ENCODE peak calls at places on chromosome 3, in six cellular contexts. U is NCI-H1105 treated with DMSO at 0.1 percent for 48 hours, N is HS-27A, G is NCI-H2081 treated with DMSO at 0.1 percent for 48 hours, W is BE2C, B is sciatic nerve. J is an unnamed sample.

GRCh38 chr3:119220198-119220597 is 20.5 kb downstream of the B4GALT4 start:
- DNase-seq in B (no peak), U (no peak), N (no peak), W (no peak), G (no peak), J (no peak)

GRCh38 chr3:119352863-119353527 is 58.8 kb downstream of the ARHGAP31 start:
- DNase-seq in N (no peak), B (no peak), U (no peak), W (no peak), G (no peak), J (no peak)

GRCh38 chr3:132898131-132898530 is 140.1 kb upstream of the TMEM108 start:
- DNase-seq in G (no peak), B (no peak), U (no peak), N (no peak), W (no peak), J (no peak)

GRCh38 chr3:196989721-196990262 is 21.2 kb upstream of the PIGZ start:
- DNase-seq in B (peak), U (no peak), G (no peak), W (no peak), N (no peak), J (no peak)

GRCh38 chr3:169607909-169608308 is 55.6 kb downstream of the MECOM start:
- DNase-seq in B (no peak), U (peak), W (no peak), G (no peak), N (no peak), J (no peak)

GRCh38 chr3:52633786-52634185 is 51.9 kb downstream of the PBRM1 start:
- DNase-seq in B (no peak), U (no peak), G (no peak), N (no peak), W (no peak), J (no peak)

GRCh38 chr3:64150527-64151238 is 74.6 kb downstream of the PRICKLE2 start:
- DNase-seq in N (no peak), G (no peak), B (no peak), W (peak), U (peak), J (no peak)

GRCh38 chr3:18667552-18667951 is 242.4 kb upstream of the SATB1 start:
- DNase-seq in N (no peak), B (no peak), G (no peak), W (no peak), U (no peak), J (no peak)

GRCh38 chr3:119019767-119020518 is 14.7 kb downstream of the IGSF11 start:
- DNase-seq in U (no peak), W (no peak), B (no peak), G (no peak), N (no peak), J (no peak)

GRCh38 chr3:24177201-24177600 is 232.1 kb downstream of the NR1D2 start:
- DNase-seq in W (no peak), N (no peak), B (no peak), U (no peak), G (no peak), J (no peak)

GRCh38 chr3:8663177-8664061 is 18.8 kb upstream of the SSUH2 start:
- DNase-seq in W (peak), U (peak), N (peak), G (no peak), B (peak), J (peak)

GRCh38 chr3:153028336-153028735 is 133.7 kb upstream of the RAP2B start:
- DNase-seq in N (no peak), G (no peak), U (no peak), W (no peak), B (no peak), J (no peak)

GRCh38 chr3:109803274-109803673 is 465.9 kb upstream of the DPPA4 start:
- DNase-seq in G (no peak), W (no peak), U (no peak), N (no peak), B (no peak), J (no peak)

GRCh38 chr3:88032245-88032644 is 26.6 kb downstream of the CGGBP1 start:
- DNase-seq in U (no peak), G (no peak), N (no peak), B (no peak), W (no peak), J (no peak)

GRCh38 chr3:51353566-51354140 is 31.4 kb upstream of the MANF start:
- DNase-seq in U (no peak), G (no peak), W (no peak), N (no peak), B (no peak), J (no peak)

GRCh38 chr3:87228316-87228715 is 1.2 kb downstream of the CHMP2B start:
- DNase-seq in B (no peak), N (peak), U (no peak), W (no peak), G (no peak), J (no peak)

GRCh38 chr3:148006508-148006907 is 597.3 kb downstream of the ZIC1 start:
- DNase-seq in W (no peak), G (no peak), U (no peak), N (no peak), B (no peak), J (no peak)

GRCh38 chr3:78855190-78855589 is 912.6 kb downstream of the ROBO1 start:
- DNase-seq in G (no peak), U (no peak), N (no peak), B (no peak), W (no peak), J (no peak)

GRCh38 chr3:126146525-126147146 is 33.8 kb downstream of the ALDH1L1 start:
- DNase-seq in B (peak), W (no peak), U (no peak), G (no peak), N (no peak), J (no peak)

GRCh38 chr3:148833223-148833622 is 5.6 kb downstream of the CPB1 start:
- DNase-seq in B (no peak), U (no peak), G (no peak), N (peak), W (no peak), J (no peak)

GRCh38 chr3:88151358-88151757 is 1.6 kb downstream of the C3orf38 start:
- DNase-seq in W (no peak), B (no peak), G (no peak), U (no peak), N (no peak), J (no peak)

GRCh38 chr3:188284455-188285212 is 130.7 kb downstream of the LPP start:
- DNase-seq in U (no peak), G (no peak), B (no peak), W (no peak), N (no peak), J (no peak)

GRCh38 chr3:140292154-140292553 is 357.2 kb downstream of the CLSTN2 start:
- DNase-seq in U (no peak), W (no peak), G (no peak), B (no peak), N (no peak), J (no peak)

GRCh38 chr3:115071122-115071521 is 76.0 kb downstream of the ZBTB20 start:
- DNase-seq in W (no peak), N (no peak), B (no peak), G (no peak), U (no peak), J (no peak)

GRCh38 chr3:38601971-38602550 is 47.4 kb downstream of the SCN5A start:
- DNase-seq in B (no peak), U (no peak), G (no peak), N (no peak), W (peak), J (no peak)

GRCh38 chr3:137764563-137765309 is 621 bp downstream of the SOX14 start:
- DNase-seq in N (no peak), W (no peak), U (no peak), B (no peak), G (no peak), J (no peak)

GRCh38 chr3:179069762-179070390 is 1.7 kb downstream of the ZMAT3 start:
- DNase-seq in U (peak), N (no peak), W (no peak), G (no peak), B (no peak), J (no peak)

GRCh38 chr3:159346504-159346903 is 544.6 kb downstream of the MFSD1 start:
- DNase-seq in W (no peak), B (no peak), N (no peak), U (no peak), G (no peak), J (no peak)

GRCh38 chr3:70387889-70388288 is 75.5 kb upstream of the MDFIC2 start:
- DNase-seq in G (no peak), U (no peak), N (no peak), W (no peak), B (no peak), J (no peak)

GRCh38 chr3:102090646-102091045 is 241.3 kb downstream of the NFKBIZ start:
- DNase-seq in G (no peak), N (no peak), W (no peak), B (no peak), U (no peak), J (no peak)

GRCh38 chr3:187027531-187027936 is 97.2 kb downstream of the ST6GAL1 start:
- DNase-seq in U (no peak), G (no peak), W (no peak), N (no peak), B (no peak), J (no peak)

GRCh38 chr3:47533481-47533880 is 20.0 kb upstream of the ELP6 start:
- DNase-seq in B (no peak), G (no peak), W (no peak), U (no peak), N (no peak), J (no peak)

GRCh38 chr3:159266779-159267178 is 464.9 kb downstream of the MFSD1 start:
- DNase-seq in W (peak), B (no peak), G (no peak), U (peak), N (peak), J (peak)

GRCh38 chr3:123337226-123337625 is 111.7 kb downstream of the ADCY5 start:
- DNase-seq in B (no peak), G (no peak), W (no peak), N (no peak), U (no peak), J (no peak)

GRCh38 chr3:136802481-136802996 is 16.4 kb upstream of the SLC35G2 start:
- DNase-seq in G (peak), B (no peak), N (no peak), W (no peak), U (peak), J (peak)

GRCh38 chr3:157786216-157786615 is 283.0 kb upstream of the VEPH1 start:
- DNase-seq in N (peak), G (no peak), B (no peak), W (no peak), U (no peak), J (peak)

GRCh38 chr3:49781415-49782199 is 4.7 kb downstream of the IP6K1 start:
- DNase-seq in B (peak), W (no peak), N (no peak), U (no peak), G (no peak), J (no peak)

GRCh38 chr3:73473578-73474448 is 150.9 kb downstream of the PDZRN3 start:
- DNase-seq in U (no peak), G (no peak), W (no peak), N (no peak), B (no peak), J (no peak)